ENCODE peak calls at places on chromosomes 7 and 10, in ten cellular contexts. W, Y, C, D, R, J, P, A, E and S are unnamed samples.

GRCh38 chr7:95527033-95527775 is 41.5 kb downstream of the ASB4 start:
- DNase-seq in R (no peak), W (peak; percentile 31), E (peak; percentile 86), D (peak; percentile 65), Y (no peak), J (peak; percentile 30), A (no peak), C (peak; percentile 39), P (peak; percentile 56), S (no peak)

GRCh38 chr10:43315535-43316245 is 48.8 kb upstream of the RASGEF1A start:
- DNase-seq in R (no peak), C (no peak), D (no peak), W (no peak), J (no peak), A (no peak), E (no peak), P (no peak), Y (no peak), S (no peak)

GRCh38 chr10:55630491-55631056 is 730.5 kb downstream of the ZWINT start:
- DNase-seq in A (no peak), Y (no peak), J (no peak), C (no peak), R (no peak), P (no peak), E (peak; percentile 83), D (no peak), W (no peak), S (no peak)

GRCh38 chr10:26931223-26931622 is 70.5 kb upstream of the ABI1 start:
- DNase-seq in A (no peak), R (no peak), W (peak; percentile 26), Y (no peak), C (no peak), J (no peak), D (no peak), E (no peak), P (peak; percentile 55), S (no peak)

GRCh38 chr7:33578166-33578565 is 327.2 kb upstream of the BMPER start:
- DNase-seq in R (no peak), A (no peak), W (no peak), C (no peak), E (no peak), D (no peak), Y (no peak), P (no peak), J (no peak), S (no peak)

GRCh38 chr10:110399163-110400094 is 94.7 kb upstream of the SMNDC1 start:
- DNase-seq in D (no peak), A (no peak), E (peak; percentile 75), J (no peak), C (no peak), W (no peak), Y (no peak), P (no peak), R (no peak), S (no peak)

GRCh38 chr7:148572067-148572522 is 18.5 kb upstream of the C7orf33 start:
- DNase-seq in E (peak; percentile 80), J (no peak), P (no peak), A (no peak), C (no peak), W (no peak), R (no peak), Y (no peak), D (no peak), S (no peak)

GRCh38 chr7:127154101-127154500 is 98.6 kb downstream of the GRM8 start:
- DNase-seq in Y (no peak), E (peak; percentile 10), J (no peak), R (no peak), P (no peak), A (no peak), W (no peak), D (no peak), C (peak; percentile 66), S (no peak)

GRCh38 chr10:22219308-22219707 is 1.5 kb upstream of the EBLN1 start:
- DNase-seq in E (peak; percentile 11), J (no peak), W (no peak), A (no peak), D (no peak), Y (no peak), P (no peak), C (no peak), R (no peak), S (no peak)

GRCh38 chr10:102660891-102661613 is 16.8 kb downstream of the TRIM8 start:
- DNase-seq in W (peak; percentile 86), E (peak; percentile 94), P (peak; percentile 72), D (no peak), Y (peak; percentile 88), J (no peak), C (no peak), A (no peak), R (peak; percentile 53), S (no peak)

GRCh38 chr7:77940647-77941046 is 142.1 kb downstream of the PHTF2 start:
- DNase-seq in P (no peak), A (no peak), C (no peak), D (no peak), Y (no peak), R (no peak), W (peak; percentile 24), E (peak; percentile 75), J (no peak), S (no peak)

GRCh38 chr10:69065406-69066361 is 22.2 kb upstream of the SRGN start:
- DNase-seq in C (no peak), R (no peak), W (peak; percentile 38), E (no peak), Y (no peak), A (no peak), D (no peak), J (no peak), P (no peak), S (no peak)

GRCh38 chr10:82625497-82626151 is 750.6 kb downstream of the NRG3 start:
- DNase-seq in W (no peak), A (no peak), R (no peak), E (no peak), P (no peak), Y (no peak), D (no peak), J (no peak), C (no peak), S (no peak)

GRCh38 chr7:540997-541396 is 21.4 kb upstream of the PDGFA start:
- DNase-seq in C (no peak), A (no peak), J (no peak), W (no peak), R (no peak), P (no peak), Y (no peak), D (no peak), E (no peak), S (no peak)

GRCh38 chr10:68154211-68154497 is 44.9 kb downstream of the MYPN start:
- DNase-seq in C (no peak), E (peak; percentile 29), P (no peak), J (no peak), Y (no peak), W (no peak), R (no peak), D (no peak), A (no peak), S (no peak)

GRCh38 chr7:101164071-101164840 is 1.1 kb downstream of the VGF start:
- DNase-seq in D (no peak), R (no peak), J (no peak), W (no peak), Y (no peak), C (no peak), P (peak; percentile 58), E (peak; percentile 84), A (no peak), S (no peak)

GRCh38 chr10:52308251-52309031 is 5.6 kb upstream of the DKK1 start:
- DNase-seq in W (peak; percentile 28), C (no peak), D (peak; percentile 51), P (peak; percentile 73), J (peak; percentile 43), Y (peak; percentile 54), R (no peak), E (peak; percentile 84), A (no peak), S (no peak)

GRCh38 chr10:125257521-125258105 is 97.2 kb upstream of the CTBP2 start:
- DNase-seq in P (no peak), R (no peak), A (no peak), J (no peak), E (peak; percentile 11), D (no peak), Y (no peak), W (no peak), C (no peak), S (no peak)

GRCh38 chr10:45443101-45444009 is 69.3 kb downstream of the ALOX5 start:
- DNase-seq in R (no peak), C (no peak), A (no peak), E (no peak), D (no peak), Y (no peak), P (no peak), J (no peak), W (no peak), S (no peak)

GRCh38 chr10:102113956-102114857 is 6.0 kb downstream of the LDB1 start:
- DNase-seq in R (no peak), J (no peak), Y (peak; percentile 60), W (peak; percentile 31), A (no peak), D (peak; percentile 55), C (no peak), P (no peak), E (peak; percentile 64), S (no peak)

GRCh38 chr7:13042605-13043236 is 355.3 kb downstream of the ARL4A start:
- DNase-seq in C (no peak), Y (no peak), D (no peak), A (no peak), P (no peak), W (no peak), J (no peak), E (peak; percentile 63), R (no peak), S (no peak)

GRCh38 chr7:2632717-2633537 is 1.1 kb downstream of the TTYH3 start:
- DNase-seq in P (peak; percentile 75), A (no peak), R (no peak), Y (peak; percentile 68), D (peak; percentile 77), J (peak; percentile 23), E (peak; percentile 23), W (peak; percentile 62), C (no peak), S (no peak)

GRCh38 chr10:50279489-50279888 is 28.2 kb upstream of the ASAH2 start:
- DNase-seq in A (no peak), R (no peak), Y (no peak), W (no peak), P (no peak), E (peak; percentile 90), D (no peak), C (no peak), J (no peak), S (no peak)

GRCh38 chr10:78602201-78602917 is 466.4 kb upstream of the ZMIZ1 start:
- DNase-seq in W (no peak), R (no peak), E (no peak), C (no peak), J (no peak), P (no peak), A (no peak), D (no peak), Y (peak; percentile 63), S (no peak)